ENCODE peak calls at places on chromosomes 13 and 19, in seven cellular contexts. J is K562, Q is HCT116, S is GM23338, O is HepG2, L is SK-N-SH, V is GM12878. C is an unnamed sample.

GRCh38 chr19:18750295-18750970 is 40.7 kb downstream of the COMP start:
- DNase-seq in L (no peak), O (no peak), V (no peak), J (no peak), Q (no peak), S (no peak), C (no peak)

GRCh38 chr19:49585023-49585422 is 3.9 kb downstream of the PRRG2 start:
- DNase-seq in O (no peak), V (no peak), S (peak; percentile 92), Q (no peak), L (peak; percentile 54), J (no peak), C (no peak)

GRCh38 chr13:20825476-20825875 is 51.7 kb upstream of the EEF1AKMT1 start:
- DNase-seq in Q (no peak), J (no peak), V (no peak), O (no peak), L (no peak), S (no peak), C (no peak)

GRCh38 chr13:25743426-25743825 is 308.4 kb downstream of the SHISA2 start:
- DNase-seq in O (no peak), S (no peak), V (no peak), Q (no peak), L (no peak), J (no peak), C (no peak)

GRCh38 chr19:3969435-3970312 is 1.2 kb downstream of the DAPK3 start:
- DNase-seq in V (no peak), L (no peak), J (no peak), O (peak; percentile 54), S (peak; percentile 62), Q (no peak), C (no peak)

GRCh38 chr19:9597027-9597426 is 12.7 kb upstream of the ZNF121 start:
- DNase-seq in S (no peak), L (no peak), V (no peak), O (no peak), J (no peak), Q (peak; percentile 86), C (peak; percentile 63)

GRCh38 chr19:16627194-16627927 is 643 bp downstream of the MED26 start:
- DNase-seq in O (peak; percentile 10), Q (no peak), V (no peak), S (no peak), L (peak; percentile 44), J (no peak), C (no peak)

GRCh38 chr19:13012690-13013608 is 17.7 kb downstream of the NFIX start:
- DNase-seq in Q (no peak), O (peak; percentile 52), L (no peak), S (peak; percentile 68), V (no peak), J (peak; percentile 65), C (no peak)

GRCh38 chr19:20321139-20321656 is 154.2 kb downstream of the ZNF486 start:
- DNase-seq in V (no peak), S (no peak), Q (no peak), J (no peak), L (no peak), O (no peak), C (no peak)

GRCh38 chr13:83182845-83183244 is 699.4 kb downstream of the SLITRK1 start:
- DNase-seq in S (no peak), V (no peak), O (no peak), L (no peak), Q (no peak), J (no peak), C (no peak)

GRCh38 chr13:99434258-99434788 is 66.9 kb upstream of the TM9SF2 start:
- DNase-seq in Q (no peak), S (peak; percentile 73), O (peak; percentile 17), J (peak; percentile 68), V (no peak), L (no peak), C (no peak)

GRCh38 chr19:16071072-16071691 is 5.1 kb upstream of the TPM4 start:
- DNase-seq in O (no peak), S (no peak), J (no peak), V (no peak), L (no peak), Q (no peak), C (no peak)

GRCh38 chr13:50080158-50080855 is 65.1 kb downstream of the KCNRG start:
- DNase-seq in O (peak; percentile 23), Q (no peak), V (no peak), L (peak; percentile 12), J (peak; percentile 22), S (peak; percentile 31), C (no peak)

GRCh38 chr13:42893346-42893745 is 98.7 kb downstream of the EPSTI1 start:
- DNase-seq in O (no peak), J (no peak), V (no peak), Q (no peak), S (no peak), L (no peak), C (no peak)

GRCh38 chr19:36009633-36010379 is 1.2 kb upstream of the SYNE4 start:
- DNase-seq in O (no peak), J (no peak), L (no peak), Q (no peak), V (no peak), S (no peak), C (no peak)

GRCh38 chr19:19137556-19138109 is 645 bp downstream of the TMEM161A start:
- DNase-seq in S (peak; percentile 37), V (no peak), J (peak; percentile 31), L (peak; percentile 54), Q (no peak), O (no peak), C (no peak)

DNA sequence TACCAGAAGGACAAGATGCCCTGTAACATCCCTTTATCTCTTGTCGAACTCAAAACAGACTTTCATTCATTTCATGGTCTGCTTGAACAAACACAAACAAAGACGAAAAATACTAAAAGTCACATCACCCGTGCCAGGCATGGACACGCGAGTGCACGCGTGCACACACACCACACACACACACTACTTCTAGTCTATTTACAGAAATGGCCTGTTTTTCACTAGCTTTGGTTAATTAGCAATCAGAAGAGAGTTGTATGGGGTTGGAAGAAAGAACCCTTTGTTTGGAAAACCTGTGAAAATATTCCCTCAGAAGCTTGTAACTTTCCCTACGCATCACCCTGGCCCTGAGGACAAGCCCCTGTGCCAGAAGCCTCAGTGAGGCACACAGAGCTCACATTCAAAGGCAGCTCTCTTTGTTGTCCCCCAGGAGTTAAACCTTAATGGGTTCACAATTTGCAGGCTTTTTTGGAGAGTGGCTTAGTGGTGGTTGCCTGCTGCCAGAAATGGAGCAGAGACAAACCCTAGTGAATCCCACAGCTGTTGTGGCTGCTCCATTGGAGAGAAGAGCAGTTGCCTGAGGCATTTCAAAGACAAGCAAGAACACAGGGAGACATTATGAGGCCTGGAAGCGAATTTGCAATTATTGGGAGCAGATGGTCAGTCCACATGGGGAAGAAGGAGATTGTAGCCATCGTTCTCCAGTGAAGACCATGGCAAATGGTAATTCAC is 55.9 kb downstream of the STARD13 start:
- DNase-seq in J (no peak), V (no peak), L (peak; percentile 49), S (no peak), Q (no peak), O (peak; percentile 92), C (no peak)
- TF ChIP-seq POLR2AphosphoS5 in J (no peak), V (no peak), L (no peak), S (no peak), Q (no peak), O (peak; percentile 53), C (no peak)

GRCh38 chr19:48537541-48537940 is 14.4 kb upstream of the SULT2B1 start:
- DNase-seq in Q (no peak), L (no peak), O (no peak), V (no peak), J (no peak), S (no peak), C (no peak)
- TF ChIP-seq REST in Q (no peak), L (no peak), O (no peak), V (no peak), J (no peak), S (no peak), C (no peak)

GRCh38 chr13:40571338-40571737 is 95.1 kb downstream of the FOXO1 start:
- DNase-seq in J (no peak), L (no peak), Q (no peak), S (no peak), V (no peak), O (no peak), C (no peak)
- H3K27ac ChIP-seq in J (no peak overlapping the region), L (no peak overlapping the region), Q (no peak overlapping the region), S (peak overlapping the region; percentile 65), V (no peak overlapping the region), O (no peak overlapping the region), C (no peak overlapping the region)

GRCh38 chr13:29868581-29868980 is 18.2 kb upstream of the UBL3 start:
- DNase-seq in Q (no peak), J (no peak), O (no peak), L (no peak), S (no peak), V (no peak), C (no peak)
- TF ChIP-seq POLR2AphosphoS5 in Q (no peak), J (no peak), O (no peak), L (no peak), S (no peak), V (no peak), C (no peak)

DNA sequence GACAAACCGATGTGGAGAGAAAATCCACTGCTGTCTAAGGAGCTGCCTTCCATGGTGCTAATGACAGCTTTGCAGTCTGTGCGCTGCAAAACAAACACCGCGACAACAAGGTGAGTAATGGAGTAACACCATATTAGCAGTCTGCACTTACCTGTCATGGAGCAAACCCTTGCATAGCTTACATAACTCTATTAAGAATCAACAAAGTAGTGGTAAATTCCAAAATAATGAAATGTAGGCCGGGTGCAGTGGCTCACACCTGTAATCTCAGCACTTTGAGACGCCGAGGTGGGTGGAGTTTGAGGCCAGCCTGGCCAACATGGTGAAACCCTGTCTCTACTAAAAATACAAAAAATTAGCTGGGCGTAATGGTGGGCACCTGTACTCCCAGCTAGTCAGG is 56.2 kb downstream of the PARP4 start:
- DNase-seq in V (no peak), S (no peak), Q (no peak), J (no peak), L (no peak), O (no peak), C (no peak)
- TF ChIP-seq REST in V (no peak), S (no peak), Q (no peak), J (no peak), L (no peak), O (no peak), C (no peak)

DNA sequence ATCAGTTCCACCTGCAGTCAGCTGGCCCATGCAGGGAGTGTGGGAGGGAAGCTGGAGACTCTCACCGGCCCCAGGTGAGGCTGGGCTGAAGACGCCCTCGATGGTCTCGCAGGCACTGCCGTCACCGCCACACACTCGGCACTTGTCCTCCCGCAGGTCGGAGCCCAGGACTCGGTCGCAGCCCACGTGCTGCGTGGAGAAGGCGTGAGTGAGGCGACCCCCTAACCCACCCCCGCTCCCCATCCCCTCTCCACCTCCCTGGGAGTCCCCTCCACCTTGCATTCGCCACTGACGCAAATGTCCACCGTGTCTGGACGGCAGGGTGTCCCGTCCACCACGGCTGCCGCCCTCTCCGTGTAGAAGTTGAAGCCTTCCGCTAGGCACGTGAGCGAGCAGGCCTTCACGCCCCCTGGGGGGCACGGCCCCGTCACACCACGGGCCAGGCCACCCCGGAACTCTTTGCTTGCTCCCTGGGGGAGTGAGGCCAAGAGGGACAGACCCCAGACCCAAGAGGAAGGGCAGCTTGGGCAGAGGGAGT is 12.0 kb upstream of the MYO1F start:
- DNase-seq in L (no peak), J (no peak), V (no peak), Q (no peak), O (no peak), S (no peak), C (no peak)
- H3K27ac ChIP-seq in L (no peak overlapping the region), J (no peak overlapping the region), V (no peak overlapping the region), Q (no peak overlapping the region), O (no peak overlapping the region), S (no peak overlapping the region), C (no peak overlapping the region)

C was measured in Panc1.